ENCODE peak calls at places on chromosomes 7 and 10, in ten cellular contexts. M, B, A, J, H, D, P, F, E and Y are unnamed samples.

GRCh38 chr7:954330-955238 is at the start of gene ADAP1:
- DNase-seq in M (peak; percentile 49), B (no peak), A (peak; percentile 51), J (peak; percentile 83), H (peak; percentile 29), D (no peak), P (peak; percentile 53), F (no peak), E (no peak), Y (peak; percentile 37)

GRCh38 chr10:14380746-14381145 is 50.0 kb upstream of the FRMD4A start:
- DNase-seq in M (no peak), B (no peak), A (no peak), J (no peak), H (no peak), D (no peak), P (no peak), F (no peak), E (no peak), Y (no peak)

GRCh38 chr7:54180796-54181195 is 361.4 kb upstream of the VSTM2A start:
- DNase-seq in M (no peak), B (no peak), A (no peak), J (no peak), H (no peak), D (no peak), P (no peak), F (no peak), E (no peak), Y (no peak)

GRCh38 chr7:44185729-44186128 is 3.5 kb downstream of the GCK start:
- DNase-seq in M (no peak), B (no peak), A (no peak), J (no peak), H (no peak), D (no peak), P (no peak), F (no peak), E (no peak), Y (no peak)

GRCh38 chr7:105353752-105354328 is 34.9 kb downstream of the SRPK2 start:
- DNase-seq in M (peak; percentile 22), B (peak; percentile 57), A (peak; percentile 39), J (no peak), H (no peak), D (peak; percentile 34), P (peak; percentile 42), F (no peak), E (no peak), Y (peak; percentile 95)

GRCh38 chr7:25694690-25695089 is 457.3 kb upstream of the NFE2L3 start:
- DNase-seq in M (no peak), B (peak; percentile 34), A (no peak), J (no peak), H (no peak), D (no peak), P (no peak), F (no peak), E (no peak), Y (no peak)

GRCh38 chr7:54112568-54112967 is 429.6 kb upstream of the VSTM2A start:
- DNase-seq in M (no peak), B (no peak), A (no peak), J (no peak), H (no peak), D (no peak), P (no peak), F (no peak), E (no peak), Y (no peak)

GRCh38 chr7:141979611-141980010 is 6.0 kb upstream of the TAS2R38 start:
- DNase-seq in M (no peak), B (no peak), A (no peak), J (no peak), H (no peak), D (no peak), P (no peak), F (no peak), E (no peak), Y (no peak)

GRCh38 chr10:100874702-100875483 is 37.9 kb upstream of the SLF2 start:
- DNase-seq in M (no peak), B (no peak), A (no peak), J (no peak), H (no peak), D (no peak), P (no peak), F (no peak), E (no peak), Y (no peak)

GRCh38 chr7:155609185-155609584 is 35.3 kb upstream of the RBM33 start:
- DNase-seq in M (no peak), B (no peak), A (no peak), J (no peak), H (no peak), D (no peak), P (no peak), F (no peak), E (no peak), Y (no peak)

GRCh38 chr7:111137296-111138195 is 46.6 kb downstream of the LRRN3 start:
- DNase-seq in M (peak; percentile 81), B (peak; percentile 20), A (no peak), J (no peak), H (peak; percentile 3), D (no peak), P (peak; percentile 6), F (no peak), E (no peak), Y (peak; percentile 56)

GRCh38 chr7:1856966-1857441 is 186.9 kb downstream of the ELFN1 start:
- DNase-seq in M (no peak), B (no peak), A (no peak), J (peak; percentile 52), H (no peak), D (no peak), P (no peak), F (no peak), E (no peak), Y (no peak)

GRCh38 chr10:97718659-97719142 is 5.2 kb downstream of the MARVELD1 start:
- DNase-seq in M (no peak), B (no peak), A (peak; percentile 95), J (no peak), H (no peak), D (peak; percentile 73), P (peak; percentile 54), F (no peak), E (no peak), Y (peak; percentile 72)

DNA sequence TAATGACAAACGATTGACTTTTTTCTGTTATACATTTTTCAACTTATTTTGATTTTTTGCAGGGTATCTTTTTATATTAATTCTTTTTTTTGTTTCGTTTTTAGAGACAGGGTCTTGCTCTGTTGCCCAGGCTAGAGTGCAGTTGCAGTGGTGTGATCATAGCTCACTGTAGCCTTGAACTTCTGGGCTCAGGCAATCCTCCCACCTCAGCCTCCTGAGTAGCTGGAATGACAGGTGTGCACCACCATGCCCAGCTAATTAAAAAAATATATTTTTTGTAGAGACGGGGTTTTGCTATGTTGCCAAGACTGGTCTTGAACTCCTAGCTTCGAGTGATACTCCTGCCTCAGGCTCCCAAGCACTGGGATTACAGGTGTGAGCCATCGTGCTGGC is 601.3 kb downstream of the PARD3 start:
- DNase-seq in M (no peak), B (no peak), A (no peak), J (no peak), H (no peak), D (no peak), P (no peak), F (no peak), E (no peak), Y (no peak)
- H3K4me3 ChIP-seq in M (no peak overlapping the region), B (no peak overlapping the region), A (no peak overlapping the region), J (no peak overlapping the region), H (no peak overlapping the region), D (no peak overlapping the region), P (no peak overlapping the region), F (no peak overlapping the region), E (no peak overlapping the region), Y (no peak overlapping the region)

GRCh38 chr7:97006146-97006950 is 995 bp downstream of the DLX6 start:
- DNase-seq in M (peak; percentile 32), B (no peak), A (no peak), J (no peak), H (peak; percentile 90), D (no peak), P (peak; percentile 27), F (peak; percentile 90), E (no peak), Y (no peak)

GRCh38 chr7:97004931-97005763 is at the start of gene DLX6:
- DNase-seq in M (no peak), B (no peak), A (peak; percentile 52), J (no peak), H (peak; percentile 97), D (peak; percentile 61), P (peak; percentile 17), F (peak; percentile 96), E (no peak), Y (peak; percentile 26)

GRCh38 chr7:97008275-97008917 is 3.0 kb downstream of the DLX6 start:
- DNase-seq in M (no peak), B (no peak), A (no peak), J (no peak), H (no peak), D (no peak), P (no peak), F (no peak), E (no peak), Y (no peak)

GRCh38 chr7:97005764-97006145 is 402 bp downstream of the DLX6 start:
- DNase-seq in M (no peak), B (no peak), A (no peak), J (no peak), H (no peak), D (no peak), P (no peak), F (no peak), E (no peak), Y (no peak)

GRCh38 chr7:97006951-97007861 is 1.9 kb downstream of the DLX6 start:
- DNase-seq in M (no peak), B (no peak), A (no peak), J (no peak), H (peak; percentile 60), D (no peak), P (no peak), F (peak; percentile 75), E (no peak), Y (no peak)
- H3K4me3 ChIP-seq in M (no peak overlapping the region), B (peak overlapping the region; percentile 49), A (no peak overlapping the region), J (no peak overlapping the region), H (peak overlapping the region; percentile 18), D (no peak overlapping the region), P (no peak overlapping the region), F (peak overlapping the region; percentile 71), E (no peak overlapping the region), Y (no peak overlapping the region)

GRCh38 chr7:104124893-104125292 is 82.9 kb downstream of the ORC5 start:
- DNase-seq in M (no peak), B (no peak), A (no peak), J (no peak), H (no peak), D (no peak), P (no peak), F (no peak), E (no peak), Y (no peak)
- H3K4me3 ChIP-seq in M (no peak overlapping the region), B (no peak overlapping the region), A (no peak overlapping the region), J (no peak overlapping the region), H (no peak overlapping the region), D (no peak overlapping the region), P (no peak overlapping the region), F (no peak overlapping the region), E (no peak overlapping the region), Y (no peak overlapping the region)

GRCh38 chr10:65620404-65621048 is 1305.3 kb upstream of the LRRTM3 start:
- DNase-seq in M (no peak), B (no peak), A (no peak), J (no peak), H (no peak), D (no peak), P (no peak), F (no peak), E (no peak), Y (no peak)

GRCh38 chr10:65618125-65618524 is 1307.7 kb upstream of the LRRTM3 start:
- DNase-seq in M (no peak), B (no peak), A (no peak), J (no peak), H (no peak), D (no peak), P (no peak), F (no peak), E (no peak), Y (peak; percentile 9)

GRCh38 chr10:65622608-65623007 is 1303.2 kb upstream of the LRRTM3 start:
- DNase-seq in M (no peak), B (no peak), A (no peak), J (no peak), H (no peak), D (no peak), P (no peak), F (no peak), E (no peak), Y (no peak)
- H3K4me3 ChIP-seq in M (no peak overlapping the region), B (no peak overlapping the region), A (no peak overlapping the region), J (no peak overlapping the region), H (no peak overlapping the region), D (no peak overlapping the region), P (no peak overlapping the region), F (no peak overlapping the region), E (no peak overlapping the region), Y (no peak overlapping the region)